ENCODE peak calls at places on chromosomes 1 and 21, in nine cellular contexts. One of them, this sample, is unnamed.

GRCh38 chr1:185479781-185480180 is 162.7 kb upstream of the IVNS1ABP start:
- DNase-seq in A549: no peak
- DNase-seq in SK-N-SH: no peak
- DNase-seq in GM23338: no peak
- DNase-seq in K562: no peak
- DNase-seq in Panc1: no peak
- DNase-seq in HL-60: no peak
- DNase-seq in HepG2: no peak
- DNase-seq in GM12878: no peak
- DNase-seq in this sample: no peak

GRCh38 chr1:35718492-35719336 is at the start of gene C1orf216:
- DNase-seq in A549: peak
- DNase-seq in SK-N-SH: peak
- DNase-seq in GM23338: peak
- DNase-seq in K562: peak
- DNase-seq in Panc1: no peak
- DNase-seq in HL-60: peak
- DNase-seq in HepG2: no peak
- DNase-seq in GM12878: no peak
- DNase-seq in this sample: peak

GRCh38 chr1:160907976-160908375 is 23.0 kb upstream of the ITLN1 start:
- DNase-seq in A549: no peak
- DNase-seq in SK-N-SH: no peak
- DNase-seq in GM23338: no peak
- DNase-seq in K562: no peak
- DNase-seq in Panc1: no peak
- DNase-seq in HL-60: no peak
- DNase-seq in HepG2: no peak
- DNase-seq in GM12878: no peak
- DNase-seq in this sample: no peak

GRCh38 chr1:157969693-157970485 is 23.6 kb upstream of the KIRREL1 start:
- DNase-seq in A549: peak
- DNase-seq in SK-N-SH: peak
- DNase-seq in GM23338: peak
- DNase-seq in K562: peak
- DNase-seq in Panc1: no peak
- DNase-seq in HL-60: no peak
- DNase-seq in HepG2: peak
- DNase-seq in GM12878: no peak
- DNase-seq in this sample: peak

GRCh38 chr1:182069028-182069466 is 7.5 kb upstream of the ZNF648 start:
- DNase-seq in A549: peak
- DNase-seq in SK-N-SH: peak
- DNase-seq in GM23338: peak
- DNase-seq in K562: peak
- DNase-seq in Panc1: no peak
- DNase-seq in HL-60: peak
- DNase-seq in HepG2: peak
- DNase-seq in GM12878: no peak
- DNase-seq in this sample: peak

GRCh38 chr21:25949701-25950100 is 214.9 kb downstream of the GABPA start:
- DNase-seq in A549: no peak
- DNase-seq in SK-N-SH: no peak
- DNase-seq in GM23338: no peak
- DNase-seq in K562: no peak
- DNase-seq in Panc1: no peak
- DNase-seq in HL-60: no peak
- DNase-seq in HepG2: no peak
- DNase-seq in GM12878: no peak
- DNase-seq in this sample: no peak

GRCh38 chr1:5994713-5995621 is 2.7 kb upstream of the NPHP4 start:
- DNase-seq in A549: no peak
- DNase-seq in SK-N-SH: no peak
- DNase-seq in GM23338: peak
- DNase-seq in K562: no peak
- DNase-seq in Panc1: no peak
- DNase-seq in HL-60: no peak
- DNase-seq in HepG2: no peak
- DNase-seq in GM12878: peak
- DNase-seq in this sample: no peak

GRCh38 chr1:12142891-12143630 is 23.7 kb upstream of the TNFRSF1B start:
- DNase-seq in A549: no peak
- DNase-seq in SK-N-SH: no peak
- DNase-seq in GM23338: no peak
- DNase-seq in K562: no peak
- DNase-seq in Panc1: no peak
- DNase-seq in HL-60: peak
- DNase-seq in HepG2: no peak
- DNase-seq in GM12878: no peak
- DNase-seq in this sample: no peak

GRCh38 chr1:226279498-226279897 is 29.5 kb downstream of the LIN9 start:
- DNase-seq in A549: no peak
- DNase-seq in SK-N-SH: no peak
- DNase-seq in GM23338: no peak
- DNase-seq in K562: no peak
- DNase-seq in Panc1: no peak
- DNase-seq in HL-60: peak
- DNase-seq in HepG2: no peak
- DNase-seq in GM12878: no peak
- DNase-seq in this sample: no peak

GRCh38 chr1:85940621-85941306 is 215.8 kb downstream of the COL24A1 start:
- DNase-seq in A549: no peak
- DNase-seq in SK-N-SH: no peak
- DNase-seq in GM23338: no peak
- DNase-seq in K562: no peak
- DNase-seq in Panc1: no peak
- DNase-seq in HL-60: no peak
- DNase-seq in HepG2: no peak
- DNase-seq in GM12878: no peak
- DNase-seq in this sample: no peak

GRCh38 chr1:78676347-78676982 is 26.8 kb downstream of the IFI44 start:
- DNase-seq in A549: peak
- DNase-seq in SK-N-SH: peak
- DNase-seq in GM23338: peak
- DNase-seq in K562: peak
- DNase-seq in Panc1: peak
- DNase-seq in HL-60: peak
- DNase-seq in HepG2: peak
- DNase-seq in GM12878: no peak
- DNase-seq in this sample: peak

GRCh38 chr1:213244664-213245091 is 193.6 kb downstream of the RPS6KC1 start:
- DNase-seq in A549: peak
- DNase-seq in SK-N-SH: peak
- DNase-seq in GM23338: peak
- DNase-seq in K562: peak
- DNase-seq in Panc1: no peak
- DNase-seq in HL-60: peak
- DNase-seq in HepG2: peak
- DNase-seq in GM12878: no peak
- DNase-seq in this sample: peak

GRCh38 chr1:41537257-41537656 is 52.8 kb upstream of the EDN2 start:
- DNase-seq in A549: no peak
- DNase-seq in SK-N-SH: no peak
- DNase-seq in GM23338: no peak
- DNase-seq in K562: no peak
- DNase-seq in Panc1: no peak
- DNase-seq in HL-60: no peak
- DNase-seq in HepG2: no peak
- DNase-seq in GM12878: no peak
- DNase-seq in this sample: no peak

GRCh38 chr1:23417570-23417969 is 7.0 kb downstream of the TCEA3 start:
- DNase-seq in A549: no peak
- DNase-seq in SK-N-SH: peak
- DNase-seq in GM23338: no peak
- DNase-seq in K562: peak
- DNase-seq in Panc1: no peak
- DNase-seq in HL-60: no peak
- DNase-seq in HepG2: peak
- DNase-seq in GM12878: no peak
- DNase-seq in this sample: no peak

GRCh38 chr1:8873506-8874229 is 4.8 kb downstream of the ENO1 start:
- DNase-seq in A549: peak
- DNase-seq in SK-N-SH: no peak
- DNase-seq in GM23338: peak
- DNase-seq in K562: peak
- DNase-seq in Panc1: peak
- DNase-seq in HL-60: peak
- DNase-seq in HepG2: no peak
- DNase-seq in GM12878: no peak
- DNase-seq in this sample: peak

GRCh38 chr1:174367892-174368291 is 79.9 kb upstream of the GPR52 start:
- DNase-seq in A549: no peak
- DNase-seq in SK-N-SH: no peak
- DNase-seq in GM23338: no peak
- DNase-seq in K562: no peak
- DNase-seq in Panc1: no peak
- DNase-seq in HL-60: no peak
- DNase-seq in HepG2: no peak
- DNase-seq in GM12878: no peak
- DNase-seq in this sample: no peak

GRCh38 chr1:24536391-24536840 is 19.5 kb upstream of the NCMAP start:
- DNase-seq in A549: no peak
- DNase-seq in SK-N-SH: peak
- DNase-seq in GM23338: no peak
- DNase-seq in K562: no peak
- DNase-seq in Panc1: no peak
- DNase-seq in HL-60: peak
- DNase-seq in HepG2: peak
- DNase-seq in GM12878: peak
- DNase-seq in this sample: peak

DNA sequence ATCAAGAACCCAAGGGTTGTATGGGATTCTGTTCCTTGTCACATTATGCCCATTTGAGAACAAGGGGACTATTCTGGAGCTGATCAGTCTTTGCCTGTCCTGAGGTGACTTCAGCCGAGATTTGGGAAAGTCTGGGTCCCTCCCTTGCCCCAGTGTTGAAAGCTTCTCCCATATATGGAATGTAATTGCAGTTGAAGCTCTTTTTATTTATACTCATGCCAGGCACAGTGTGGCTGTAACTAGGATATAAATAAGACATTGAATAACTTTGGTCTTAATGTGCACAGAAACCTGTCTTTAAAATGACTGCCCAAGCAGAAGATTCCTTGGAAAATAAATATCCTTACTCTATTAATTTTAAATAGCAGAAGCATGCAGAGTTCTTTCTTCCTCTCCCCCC is 15.2 kb downstream of the AKNAD1 start:
- DNase-seq in A549: no peak
- DNase-seq in SK-N-SH: no peak
- DNase-seq in GM23338: no peak
- DNase-seq in K562: no peak
- DNase-seq in Panc1: no peak
- DNase-seq in HL-60: no peak
- DNase-seq in HepG2: no peak
- DNase-seq in GM12878: no peak
- DNase-seq in this sample: no peak
- TF ChIP-seq REST in A549: no peak
- TF ChIP-seq REST in SK-N-SH: no peak
- TF ChIP-seq REST in GM23338: no peak
- TF ChIP-seq REST in K562: no peak
- TF ChIP-seq REST in Panc1: no peak
- TF ChIP-seq REST in HL-60: no peak
- TF ChIP-seq REST in HepG2: no peak
- TF ChIP-seq REST in GM12878: no peak
- TF ChIP-seq REST in this sample: no peak

GRCh38 chr1:98001764-98002163 is 80.9 kb upstream of the DPYD start:
- DNase-seq in A549: no peak
- DNase-seq in SK-N-SH: no peak
- DNase-seq in GM23338: peak
- DNase-seq in K562: no peak
- DNase-seq in Panc1: no peak
- DNase-seq in HL-60: no peak
- DNase-seq in HepG2: no peak
- DNase-seq in GM12878: no peak
- DNase-seq in this sample: no peak

GRCh38 chr1:97999320-97999719 is 78.5 kb upstream of the DPYD start:
- DNase-seq in A549: no peak
- DNase-seq in SK-N-SH: no peak
- DNase-seq in GM23338: no peak
- DNase-seq in K562: no peak
- DNase-seq in Panc1: no peak
- DNase-seq in HL-60: no peak
- DNase-seq in HepG2: no peak
- DNase-seq in GM12878: no peak
- DNase-seq in this sample: no peak

GRCh38 chr1:98002288-98002687 is 81.5 kb upstream of the DPYD start:
- DNase-seq in A549: no peak
- DNase-seq in SK-N-SH: no peak
- DNase-seq in GM23338: peak
- DNase-seq in K562: no peak
- DNase-seq in Panc1: no peak
- DNase-seq in HL-60: no peak
- DNase-seq in HepG2: no peak
- DNase-seq in GM12878: no peak
- DNase-seq in this sample: no peak

DNA sequence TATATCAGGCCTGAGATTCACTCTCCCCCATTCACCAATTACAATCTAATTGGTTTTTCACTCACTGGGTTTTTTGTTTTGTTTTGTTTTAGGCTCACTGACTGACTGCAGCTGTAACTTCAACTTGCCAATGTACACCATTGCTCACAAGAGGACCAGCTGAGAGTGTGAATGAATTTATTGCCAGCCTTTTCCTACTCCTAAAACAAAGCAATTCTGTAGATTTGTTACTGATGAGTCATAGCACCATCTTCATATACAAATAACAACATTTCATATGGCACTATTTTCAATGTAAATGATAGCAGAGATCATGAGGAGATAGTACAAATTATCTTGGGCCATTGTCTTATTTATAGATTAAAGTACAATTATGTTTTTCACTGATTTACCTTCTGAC is 76.0 kb upstream of the DPYD start:
- DNase-seq in A549: no peak
- DNase-seq in SK-N-SH: no peak
- DNase-seq in GM23338: no peak
- DNase-seq in K562: no peak
- DNase-seq in Panc1: no peak
- DNase-seq in HL-60: no peak
- DNase-seq in HepG2: no peak
- DNase-seq in GM12878: no peak
- DNase-seq in this sample: no peak
- TF ChIP-seq REST in A549: no peak
- TF ChIP-seq REST in SK-N-SH: no peak
- TF ChIP-seq REST in GM23338: no peak
- TF ChIP-seq REST in K562: no peak
- TF ChIP-seq REST in Panc1: no peak
- TF ChIP-seq REST in HL-60: no peak
- TF ChIP-seq REST in HepG2: no peak
- TF ChIP-seq REST in GM12878: no peak
- TF ChIP-seq REST in this sample: no peak

GRCh38 chr1:53728702-53729535 is 10.0 kb downstream of the GLIS1 start:
- DNase-seq in A549: no peak
- DNase-seq in SK-N-SH: no peak
- DNase-seq in GM23338: no peak
- DNase-seq in K562: no peak
- DNase-seq in Panc1: no peak
- DNase-seq in HL-60: no peak
- DNase-seq in HepG2: no peak
- DNase-seq in GM12878: no peak
- DNase-seq in this sample: no peak
- TF ChIP-seq REST in A549: no peak
- TF ChIP-seq REST in SK-N-SH: no peak
- TF ChIP-seq REST in GM23338: no peak
- TF ChIP-seq REST in K562: no peak
- TF ChIP-seq REST in Panc1: no peak
- TF ChIP-seq REST in HL-60: no peak
- TF ChIP-seq REST in HepG2: no peak
- TF ChIP-seq REST in GM12878: no peak
- TF ChIP-seq REST in this sample: no peak

GRCh38 chr1:203548917-203549708 is 55.2 kb downstream of the OPTC start:
- DNase-seq in A549: no peak
- DNase-seq in SK-N-SH: no peak
- DNase-seq in GM23338: peak
- DNase-seq in K562: no peak
- DNase-seq in Panc1: no peak
- DNase-seq in HL-60: no peak
- DNase-seq in HepG2: no peak
- DNase-seq in GM12878: no peak
- DNase-seq in this sample: no peak
- TF ChIP-seq REST in A549: no peak
- TF ChIP-seq REST in SK-N-SH: no peak
- TF ChIP-seq REST in GM23338: no peak
- TF ChIP-seq REST in K562: no peak
- TF ChIP-seq REST in Panc1: no peak
- TF ChIP-seq REST in HL-60: no peak
- TF ChIP-seq REST in HepG2: no peak
- TF ChIP-seq REST in GM12878: no peak
- TF ChIP-seq REST in this sample: no peak